ENCODE peak calls at places on chromosomes 13 and 19, in ten cellular contexts. A is A549, K is K562, H is tibial nerve, Y is stomach, J is ovary, O is suprapubic skin, X is transverse colon, G is upper lobe of left lung, T is SK-N-SH. W is an unnamed sample.

GRCh38 chr13:24459234-24459633 is 53.3 kb downstream of the PARP4 start:
- DNase-seq in A (no peak), K (no peak), H (no peak), Y (no peak), J (no peak), O (no peak), X (no peak), G (no peak), T (no peak), W (no peak)

GRCh38 chr13:106503730-106504129 is 31.7 kb downstream of the EFNB2 start:
- DNase-seq in A (no peak), K (no peak), H (no peak), Y (no peak), J (no peak), O (no peak), X (no peak), G (no peak), T (no peak), W (no peak)

GRCh38 chr13:96198038-96198437 is 108.1 kb downstream of the HS6ST3 start:
- DNase-seq in A (no peak), K (no peak), H (no peak), Y (no peak), J (no peak), O (no peak), X (no peak), G (no peak), T (no peak), W (no peak)

GRCh38 chr13:24271611-24272451 is 37.5 kb upstream of the C1QTNF9 start:
- DNase-seq in A (no peak), K (no peak), H (no peak), Y (peak; percentile 70), J (peak; percentile 85), O (no peak), X (peak; percentile 72), G (peak; percentile 85), T (peak; percentile 77), W (peak; percentile 84)

GRCh38 chr19:12720851-12721655 is 2.7 kb downstream of the TNPO2 start:
- DNase-seq in A (no peak), K (peak; percentile 54), H (no peak), Y (no peak), J (peak; percentile 47), O (no peak), X (peak; percentile 34), G (peak; percentile 88), T (peak; percentile 62), W (no peak)

GRCh38 chr13:75418997-75419396 is 63.0 kb downstream of the TBC1D4 start:
- DNase-seq in A (no peak), K (no peak), H (no peak), Y (no peak), J (no peak), O (no peak), X (no peak), G (no peak), T (no peak), W (no peak)

GRCh38 chr19:49340865-49341718 is 5.9 kb downstream of the CD37 start:
- DNase-seq in A (no peak), K (no peak), H (no peak), Y (no peak), J (no peak), O (peak; percentile 63), X (no peak), G (no peak), T (no peak), W (peak; percentile 63)

GRCh38 chr19:10568444-10568825 is 344 bp downstream of the CDKN2D start:
- DNase-seq in A (peak; percentile 50), K (no peak), H (no peak), Y (peak; percentile 50), J (no peak), O (no peak), X (peak; percentile 63), G (no peak), T (no peak), W (peak; percentile 79)

GRCh38 chr19:3788991-3789778 is 3.0 kb upstream of the MATK start:
- DNase-seq in A (no peak), K (no peak), H (no peak), Y (no peak), J (no peak), O (no peak), X (no peak), G (no peak), T (no peak), W (no peak)

GRCh38 chr19:5067666-5068065 is 98.8 kb downstream of the KDM4B start:
- DNase-seq in A (no peak), K (no peak), H (no peak), Y (no peak), J (no peak), O (no peak), X (no peak), G (peak; percentile 54), T (no peak), W (no peak)

GRCh38 chr13:107576430-107576829 is 638.9 kb downstream of the LIG4 start:
- DNase-seq in A (no peak), K (no peak), H (no peak), Y (no peak), J (no peak), O (no peak), X (no peak), G (no peak), T (no peak), W (no peak)

GRCh38 chr19:34365463-34366401 is 736 bp downstream of the GPI start:
- DNase-seq in A (peak; percentile 60), K (peak; percentile 64), H (no peak), Y (peak; percentile 66), J (peak; percentile 24), O (no peak), X (peak; percentile 56), G (peak; percentile 84), T (peak; percentile 67), W (peak; percentile 73)

GRCh38 chr19:19460761-19461265 is 54.5 kb downstream of the TSSK6 start:
- DNase-seq in A (no peak), K (no peak), H (peak; percentile 33), Y (peak; percentile 40), J (peak; percentile 31), O (peak; percentile 87), X (peak; percentile 52), G (peak; percentile 81), T (peak; percentile 72), W (peak; percentile 87)

GRCh38 chr13:48976677-48977625 is 1.2 kb downstream of the FNDC3A start:
- DNase-seq in A (peak; percentile 3), K (no peak), H (no peak), Y (no peak), J (no peak), O (peak; percentile 80), X (peak; percentile 85), G (no peak), T (no peak), W (no peak)

GRCh38 chr19:50607874-50608785 is 31.6 kb downstream of the SYT3 start:
- DNase-seq in A (peak; percentile 99), K (peak; percentile 91), H (no peak), Y (peak; percentile 42), J (peak; percentile 9), O (no peak), X (peak; percentile 37), G (peak; percentile 92), T (peak; percentile 92), W (peak; percentile 81)

GRCh38 chr19:9808855-9809646 is 9.8 kb downstream of the FBXL12 start:
- DNase-seq in A (no peak), K (no peak), H (no peak), Y (no peak), J (no peak), O (no peak), X (no peak), G (no peak), T (no peak), W (no peak)

GRCh38 chr13:84668637-84669036 is 786.4 kb upstream of the SLITRK1 start:
- DNase-seq in A (no peak), K (no peak), H (no peak), Y (no peak), J (no peak), O (no peak), X (no peak), G (no peak), T (no peak), W (no peak)

GRCh38 chr13:42969558-42970172 is 22.4 kb downstream of the EPSTI1 start:
- DNase-seq in A (peak; percentile 55), K (peak; percentile 66), H (peak; percentile 47), Y (peak; percentile 85), J (peak; percentile 50), O (peak; percentile 88), X (peak; percentile 90), G (no peak), T (peak; percentile 84), W (peak; percentile 88)

GRCh38 chr13:47109028-47109427 is 212.2 kb upstream of the HTR2A start:
- DNase-seq in A (no peak), K (no peak), H (no peak), Y (peak; percentile 31), J (no peak), O (no peak), X (no peak), G (no peak), T (no peak), W (no peak)

GRCh38 chr13:99151516-99151915 is 49.1 kb upstream of the UBAC2 start:
- DNase-seq in A (peak; percentile 70), K (peak; percentile 48), H (no peak), Y (no peak), J (no peak), O (no peak), X (no peak), G (no peak), T (no peak), W (no peak)

GRCh38 chr13:40187836-40188591 is 478.4 kb downstream of the FOXO1 start:
- DNase-seq in A (no peak), K (no peak), H (no peak), Y (no peak), J (no peak), O (no peak), X (no peak), G (no peak), T (no peak), W (no peak)
- TF ChIP-seq EP300 in A (no peak), K (no peak), H (peak; percentile 68), Y (no peak), J (no peak), O (no peak), X (no peak), G (no peak), T (no peak), W (no peak)

GRCh38 chr19:44704982-44705381 is 6.0 kb downstream of the CEACAM16 start:
- DNase-seq in A (no peak), K (no peak), H (no peak), Y (no peak), J (no peak), O (no peak), X (no peak), G (no peak), T (no peak), W (no peak)
- H3K9me3 ChIP-seq in A (no peaks in the 10 kb centered on the region), K (no peaks in the 10 kb centered on the region), H (no peaks in the 10 kb centered on the region), Y (no peaks in the 10 kb centered on the region), J (no peaks in the 10 kb centered on the region), O (no peaks in the 10 kb centered on the region), X (no peaks in the 10 kb centered on the region), G (no peaks in the 10 kb centered on the region), T (no peaks in the 10 kb centered on the region), W (no peaks in the 10 kb centered on the region)

GRCh38 chr19:41868120-41868988 is 8.3 kb downstream of the RPS19 start:
- DNase-seq in A (no peak), K (no peak), H (no peak), Y (no peak), J (no peak), O (no peak), X (peak; percentile 37), G (no peak), T (no peak), W (no peak)
- H3K4me1 ChIP-seq in A (peaks cover 70% of the 10 kb centered on the region), K (peaks cover 7% of the 10 kb centered on the region), H (no peaks in the 10 kb centered on the region), Y (peaks cover 71% of the 10 kb centered on the region), J (no peaks in the 10 kb centered on the region), O (peaks cover 50% of the 10 kb centered on the region), X (peaks cover 81% of the 10 kb centered on the region), G (peaks cover 72% of the 10 kb centered on the region), T (peaks cover 16% of the 10 kb centered on the region), W (peaks cover 6% of the 10 kb centered on the region)

GRCh38 chr13:67574320-67575233 is 344.4 kb upstream of the PCDH9 start:
- DNase-seq in A (no peak), K (no peak), H (no peak), Y (no peak), J (no peak), O (no peak), X (no peak), G (no peak), T (no peak), W (no peak)
- TF ChIP-seq EP300 in A (no peak), K (no peak), H (no peak), Y (no peak), J (no peak), O (no peak), X (no peak), G (no peak), T (no peak), W (no peak)